ENCODE peak calls at places on chromosomes 1 and 21, in ten cellular contexts. E, M, J, W, S, U, H, X, Q and L are unnamed samples.

GRCh38 chr1:11406845-11407244 is 72.1 kb upstream of the DISP3 start:
- DNase-seq in E (no peak), M (no peak), J (no peak), W (no peak), S (no peak), U (no peak), H (no peak), X (no peak), Q (no peak), L (no peak)

GRCh38 chr1:201385299-201385891 is 7.9 kb upstream of the TNNT2 start:
- DNase-seq in E (no peak), M (peak), J (peak), W (no peak), S (peak), U (peak), H (no peak), X (no peak), Q (no peak), L (no peak)

GRCh38 chr1:167489581-167490340 is 28.6 kb downstream of the CD247 start:
- DNase-seq in E (no peak), M (no peak), J (no peak), W (peak), S (no peak), U (no peak), H (no peak), X (peak), Q (no peak), L (no peak)

GRCh38 chr1:33008051-33008914 is 28.4 kb downstream of the AK2 start:
- DNase-seq in E (no peak), M (no peak), J (no peak), W (no peak), S (peak), U (no peak), H (no peak), X (no peak), Q (no peak), L (peak)

GRCh38 chr1:34970829-34971228 is 14.3 kb downstream of the TMEM35B start:
- DNase-seq in E (no peak), M (no peak), J (no peak), W (no peak), S (no peak), U (no peak), H (no peak), X (no peak), Q (no peak), L (no peak)

GRCh38 chr1:12518956-12519707 is 98.9 kb downstream of the DHRS3 start:
- DNase-seq in E (no peak), M (peak), J (peak), W (no peak), S (no peak), U (no peak), H (no peak), X (peak), Q (no peak), L (no peak)

GRCh38 chr1:48572632-48573258 is 100.7 kb upstream of the SPATA6 start:
- DNase-seq in E (no peak), M (peak), J (peak), W (peak), S (peak), U (peak), H (peak), X (peak), Q (no peak), L (no peak)

GRCh38 chr1:158180741-158181576 is at the start of gene CD1D:
- DNase-seq in E (no peak), M (no peak), J (peak), W (peak), S (no peak), U (peak), H (no peak), X (no peak), Q (no peak), L (no peak)

GRCh38 chr1:16026723-16027484 is 5.1 kb downstream of the CLCNKA start:
- DNase-seq in E (peak), M (no peak), J (no peak), W (peak), S (peak), U (peak), H (no peak), X (no peak), Q (no peak), L (no peak)

GRCh38 chr1:66333463-66334232 is 200.3 kb upstream of the SGIP1 start:
- DNase-seq in E (no peak), M (no peak), J (no peak), W (no peak), S (no peak), U (no peak), H (no peak), X (no peak), Q (no peak), L (no peak)

GRCh38 chr1:169186106-169186505 is 79.6 kb downstream of the ATP1B1 start:
- DNase-seq in E (no peak), M (no peak), J (no peak), W (no peak), S (no peak), U (no peak), H (no peak), X (no peak), Q (no peak), L (no peak)

GRCh38 chr1:220217383-220217988 is 54.8 kb downstream of the RAB3GAP2 start:
- DNase-seq in E (no peak), M (no peak), J (peak), W (no peak), S (no peak), U (no peak), H (no peak), X (no peak), Q (no peak), L (no peak)

GRCh38 chr1:10759413-10760200 is 36.8 kb downstream of the CASZ1 start:
- DNase-seq in E (no peak), M (no peak), J (peak), W (no peak), S (no peak), U (no peak), H (no peak), X (no peak), Q (no peak), L (no peak)

GRCh38 chr1:1173061-1173792 is 453 bp upstream of the TTLL10 start:
- DNase-seq in E (no peak), M (no peak), J (peak), W (no peak), S (no peak), U (peak), H (no peak), X (no peak), Q (no peak), L (no peak)

GRCh38 chr21:33951276-33952178 is 35.9 kb upstream of the ATP5PO start:
- DNase-seq in E (no peak), M (peak), J (no peak), W (no peak), S (no peak), U (no peak), H (no peak), X (no peak), Q (no peak), L (no peak)

GRCh38 chr1:1958071-1958541 is 39.0 kb upstream of the TMEM52 start:
- DNase-seq in E (no peak), M (no peak), J (no peak), W (no peak), S (no peak), U (peak), H (no peak), X (no peak), Q (no peak), L (no peak)

GRCh38 chr1:92461364-92462097 is 25.2 kb downstream of the GFI1 start:
- DNase-seq in E (no peak), M (no peak), J (no peak), W (no peak), S (no peak), U (no peak), H (no peak), X (no peak), Q (no peak), L (no peak)

GRCh38 chr1:222095606-222096475 is 354.0 kb upstream of the DUSP10 start:
- DNase-seq in E (peak), M (no peak), J (peak), W (peak), S (peak), U (no peak), H (no peak), X (no peak), Q (no peak), L (no peak)

GRCh38 chr1:207948536-207949250 is 37.8 kb upstream of the CD34 start:
- DNase-seq in E (no peak), M (no peak), J (no peak), W (no peak), S (no peak), U (no peak), H (no peak), X (no peak), Q (no peak), L (no peak)

GRCh38 chr1:44842763-44843655 is at the start of gene PTCH2:
- DNase-seq in E (no peak), M (peak), J (peak), W (peak), S (peak), U (peak), H (peak), X (peak), Q (peak), L (no peak)

GRCh38 chr1:58524353-58524945 is 22.1 kb downstream of the OMA1 start:
- DNase-seq in E (no peak), M (peak), J (no peak), W (no peak), S (no peak), U (no peak), H (no peak), X (no peak), Q (peak), L (no peak)

DNA sequence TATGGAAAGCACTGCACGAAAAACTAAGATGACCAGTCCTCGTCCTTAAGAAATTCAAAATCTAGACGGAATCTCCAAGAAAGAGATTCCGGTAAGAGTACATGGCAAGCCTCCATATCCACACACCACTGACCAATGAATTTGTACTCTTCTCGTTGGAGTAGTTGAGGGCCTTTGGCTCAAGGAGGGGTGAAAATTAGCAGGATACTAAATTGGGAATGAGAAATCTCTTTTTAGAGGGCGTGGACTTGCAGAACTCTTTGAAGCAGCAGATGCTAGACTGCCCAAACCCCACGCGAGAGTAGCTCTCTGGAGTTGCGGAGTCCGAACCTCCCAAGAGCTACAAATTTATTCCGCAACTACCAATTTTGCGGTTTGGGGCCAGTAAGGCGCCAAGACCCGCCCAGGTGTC is 872 bp upstream of the PPP2R5A start:
- DNase-seq in E (no peak), M (peak), J (no peak), W (no peak), S (no peak), U (no peak), H (no peak), X (no peak), Q (no peak), L (no peak)
- H3K27ac ChIP-seq in E (peak), M (peak), J (peak), W (peak), S (peak), U (peak), H (peak), X (peak), Q (peak), L (peak)

GRCh38 chr1:206502403-206502802 is 4.9 kb upstream of the RASSF5 start:
- DNase-seq in E (no peak), M (no peak), J (no peak), W (no peak), S (no peak), U (no peak), H (no peak), X (no peak), Q (no peak), L (no peak)

GRCh38 chr1:206503591-206504362 is 3.6 kb upstream of the RASSF5 start:
- DNase-seq in E (no peak), M (peak), J (no peak), W (no peak), S (no peak), U (no peak), H (no peak), X (peak), Q (peak), L (peak)

GRCh38 chr1:206501881-206502280 is 5.5 kb upstream of the RASSF5 start:
- DNase-seq in E (no peak), M (no peak), J (no peak), W (no peak), S (no peak), U (no peak), H (no peak), X (no peak), Q (no peak), L (no peak)

GRCh38 chr1:206504363-206504713 is 3.0 kb upstream of the RASSF5 start:
- DNase-seq in E (no peak), M (no peak), J (no peak), W (no peak), S (no peak), U (no peak), H (no peak), X (no peak), Q (no peak), L (no peak)

DNA sequence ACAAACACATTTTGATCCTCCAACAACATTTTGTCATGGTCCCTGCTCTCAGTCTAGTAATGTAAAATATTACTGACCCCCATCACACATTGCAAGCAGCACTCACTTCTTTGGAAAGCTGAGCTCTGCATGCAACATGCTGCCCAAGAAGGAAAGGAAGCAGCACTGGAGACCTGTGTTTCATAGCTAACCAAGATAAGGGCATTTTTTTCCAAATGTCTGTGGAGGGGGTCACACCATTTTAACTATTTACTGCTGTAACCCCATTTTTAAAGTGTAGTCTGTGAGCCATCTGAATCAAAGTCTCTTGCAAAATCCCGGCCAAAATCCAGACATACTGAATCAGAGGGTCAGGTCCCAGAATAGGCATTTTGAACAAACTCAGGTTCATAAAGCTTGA is 4.5 kb upstream of the RASSF5 start:
- DNase-seq in E (no peak), M (peak), J (no peak), W (no peak), S (no peak), U (no peak), H (no peak), X (no peak), Q (no peak), L (no peak)
- H3K27ac ChIP-seq in E (no peak), M (no peak), J (no peak), W (no peak), S (no peak), U (no peak), H (no peak), X (peak), Q (no peak), L (no peak)

DNA sequence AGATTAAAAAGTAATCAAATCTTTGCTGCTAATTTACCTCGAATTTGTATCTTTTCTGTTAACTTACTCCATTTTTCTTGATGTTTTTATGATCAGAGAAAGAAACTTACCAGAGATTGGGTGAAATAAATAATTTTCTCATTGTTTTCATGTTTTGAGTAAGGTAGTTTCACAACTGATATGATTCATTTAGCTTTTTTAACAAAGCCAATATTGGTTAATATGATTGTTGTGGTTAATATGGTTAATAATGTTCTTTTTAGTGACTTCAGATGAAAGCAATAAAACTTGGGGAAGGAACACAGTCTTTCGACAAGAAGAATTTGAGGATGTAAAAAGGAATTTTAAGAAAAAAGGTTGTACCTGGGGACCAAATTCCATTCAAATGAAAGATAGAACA is 48.1 kb downstream of the MAP3K21 start:
- DNase-seq in E (no peak), M (no peak), J (no peak), W (no peak), S (no peak), U (no peak), H (no peak), X (no peak), Q (no peak), L (no peak)
- H3K27ac ChIP-seq in E (no peak), M (no peak), J (no peak), W (no peak), S (no peak), U (no peak), H (no peak), X (no peak), Q (no peak), L (no peak)

GRCh38 chr1:14637233-14637632 is 38.7 kb downstream of the KAZN start:
- DNase-seq in E (no peak), M (no peak), J (no peak), W (no peak), S (no peak), U (no peak), H (no peak), X (no peak), Q (no peak), L (no peak)
- H3K27ac ChIP-seq in E (no peak), M (no peak), J (no peak), W (no peak), S (no peak), U (no peak), H (no peak), X (no peak), Q (no peak), L (no peak)